ENCODE peak calls at places on chromosome 15, in five cellular contexts. J, D, C, F and E are unnamed samples.

GRCh38 chr15:88858934-88859333 is 36.4 kb downstream of the HAPLN3 start:
- DNase-seq in J (no peak), D (no peak), C (no peak), F (no peak), E (no peak)

GRCh38 chr15:80706161-80706560 is 11.1 kb downstream of the ABHD17C start:
- DNase-seq in J (no peak), D (no peak), C (no peak), F (no peak), E (no peak)

GRCh38 chr15:51366071-51366470 is 24.6 kb downstream of the GLDN start:
- DNase-seq in J (no peak), D (no peak), C (no peak), F (no peak), E (no peak)

GRCh38 chr15:69744421-69745162 is 292.0 kb downstream of the RPLP1 start:
- DNase-seq in J (no peak), D (no peak), C (no peak), F (no peak), E (no peak)

GRCh38 chr15:60838206-60838605 is 359.3 kb upstream of the ICE2 start:
- DNase-seq in J (no peak), D (no peak), C (no peak), F (no peak), E (no peak)

GRCh38 chr15:85403745-85404144 is 23.3 kb downstream of the AKAP13 start:
- DNase-seq in J (no peak), D (no peak), C (peak; percentile 37), F (no peak), E (no peak)

GRCh38 chr15:65305144-65305758 is 774 bp downstream of the RNU5B-1 start:
- DNase-seq in J (no peak), D (no peak), C (no peak), F (no peak), E (no peak)

GRCh38 chr15:75038948-75039533 is 15.7 kb downstream of the PPCDC start:
- DNase-seq in J (no peak), D (no peak), C (no peak), F (no peak), E (no peak)

GRCh38 chr15:63049747-63050439 is 7.3 kb downstream of the TPM1 start:
- DNase-seq in J (no peak), D (no peak), C (peak; percentile 46), F (no peak), E (no peak)

GRCh38 chr15:67501177-67501835 is 19.6 kb upstream of the C15orf61 start:
- DNase-seq in J (no peak), D (no peak), C (peak; percentile 37), F (no peak), E (no peak)

GRCh38 chr15:69031013-69032001 is 16.8 kb downstream of the NOX5 start:
- DNase-seq in J (no peak), D (no peak), C (peak; percentile 69), F (no peak), E (no peak)

GRCh38 chr15:84981711-84982300 is at the start of gene PDE8A:
- DNase-seq in J (no peak), D (no peak), C (peak; percentile 79), F (no peak), E (no peak)

GRCh38 chr15:56243117-56243773 is 434 bp downstream of the RFX7 start:
- DNase-seq in J (no peak), D (no peak), C (peak; percentile 65), F (no peak), E (no peak)

GRCh38 chr15:101521084-101521483 is 31.6 kb upstream of the PCSK6 start:
- DNase-seq in J (no peak), D (no peak), C (no peak), F (no peak), E (no peak)

GRCh38 chr15:38474155-38474757 is 20.3 kb downstream of the FAM98B start:
- DNase-seq in J (no peak), D (no peak), C (peak; percentile 82), F (no peak), E (peak; percentile 46)

GRCh38 chr15:69668963-69669362 is 216.3 kb downstream of the RPLP1 start:
- DNase-seq in J (no peak), D (no peak), C (no peak), F (no peak), E (no peak)

GRCh38 chr15:63522143-63522531 is 17.7 kb downstream of the USP3 start:
- DNase-seq in J (no peak), D (no peak), C (no peak), F (no peak), E (no peak)

GRCh38 chr15:66982250-66982649 is 83.2 kb upstream of the SMAD3 start:
- DNase-seq in J (no peak), D (no peak), C (no peak), F (no peak), E (no peak)

GRCh38 chr15:74245342-74245931 is 9.3 kb downstream of the CCDC33 start:
- DNase-seq in J (no peak), D (no peak), C (peak; percentile 38), F (peak; percentile 84), E (no peak)

GRCh38 chr15:41936649-41937567 is 35.4 kb downstream of the EHD4 start:
- DNase-seq in J (no peak), D (peak; percentile 40), C (peak; percentile 69), F (no peak), E (no peak)